ENCODE peak calls at places on chromosomes 13 and 19, in ten cellular contexts. One of them, this sample, is unnamed.

GRCh38 chr13:95676100-95676774 is 702 bp upstream of the DNAJC3 start:
- ATAC-seq in activated CD4-positive, alpha-beta T cell treated with anti-CD3 and anti-CD28 coated beads for 36 hours: peak; percentile 1
- ATAC-seq in left colon: peak; percentile 23
- ATAC-seq in psoas muscle: peak; percentile 49
- ATAC-seq in natural killer cell: no peak
- ATAC-seq in activated naive CD4-positive, alpha-beta T cell treated with anti-CD3 and anti-CD28 coated beads, Interleukin-2, amount 50 U/mL, for 72 hours: no peak
- ATAC-seq in A549: peak; percentile 15
- ATAC-seq in CD8-positive, alpha-beta T cell: no peak
- ATAC-seq in effector memory CD8-positive, alpha-beta T cell: peak; percentile 9
- ATAC-seq in activated CD8-positive, alpha-beta memory T cell treated with anti-CD3 and anti-CD28 coated beads, Interleukin-2, amount 10 ng/mL, durations not matched to agents 7 days and 5 days: no peak
- ATAC-seq in this sample: no peak

GRCh38 chr13:23456437-23456836 is 22.9 kb upstream of the SACS start:
- ATAC-seq in activated naive CD4-positive, alpha-beta T cell treated with anti-CD3 and anti-CD28 coated beads, Interleukin-2, amount 50 U/mL, for 72 hours: no peak
- ATAC-seq in psoas muscle: peak; percentile 27
- ATAC-seq in effector memory CD8-positive, alpha-beta T cell: no peak
- ATAC-seq in activated CD8-positive, alpha-beta memory T cell treated with anti-CD3 and anti-CD28 coated beads, Interleukin-2, amount 10 ng/mL, durations not matched to agents 7 days and 5 days: no peak
- ATAC-seq in natural killer cell: no peak
- ATAC-seq in CD8-positive, alpha-beta T cell: no peak
- ATAC-seq in left colon: no peak
- ATAC-seq in activated CD4-positive, alpha-beta T cell treated with anti-CD3 and anti-CD28 coated beads for 36 hours: no peak
- ATAC-seq in A549: no peak
- ATAC-seq in this sample: no peak

GRCh38 chr19:9885077-9885552 is 50.0 kb downstream of the PIN1 start:
- ATAC-seq in A549: peak; percentile 64
- ATAC-seq in left colon: no peak
- ATAC-seq in effector memory CD8-positive, alpha-beta T cell: no peak
- ATAC-seq in activated naive CD4-positive, alpha-beta T cell treated with anti-CD3 and anti-CD28 coated beads, Interleukin-2, amount 50 U/mL, for 72 hours: no peak
- ATAC-seq in activated CD8-positive, alpha-beta memory T cell treated with anti-CD3 and anti-CD28 coated beads, Interleukin-2, amount 10 ng/mL, durations not matched to agents 7 days and 5 days: no peak
- ATAC-seq in CD8-positive, alpha-beta T cell: no peak
- ATAC-seq in natural killer cell: no peak
- ATAC-seq in activated CD4-positive, alpha-beta T cell treated with anti-CD3 and anti-CD28 coated beads for 36 hours: no peak
- ATAC-seq in psoas muscle: peak; percentile 57
- ATAC-seq in this sample: no peak

GRCh38 chr19:35618857-35619256 is 6.3 kb downstream of the HAUS5 start:
- ATAC-seq in effector memory CD8-positive, alpha-beta T cell: no peak
- ATAC-seq in psoas muscle: no peak
- ATAC-seq in left colon: no peak
- ATAC-seq in activated naive CD4-positive, alpha-beta T cell treated with anti-CD3 and anti-CD28 coated beads, Interleukin-2, amount 50 U/mL, for 72 hours: no peak
- ATAC-seq in natural killer cell: no peak
- ATAC-seq in CD8-positive, alpha-beta T cell: no peak
- ATAC-seq in activated CD8-positive, alpha-beta memory T cell treated with anti-CD3 and anti-CD28 coated beads, Interleukin-2, amount 10 ng/mL, durations not matched to agents 7 days and 5 days: no peak
- ATAC-seq in A549: peak; percentile 81
- ATAC-seq in activated CD4-positive, alpha-beta T cell treated with anti-CD3 and anti-CD28 coated beads for 36 hours: no peak
- ATAC-seq in this sample: no peak

GRCh38 chr13:101515504-101515903 is 63.0 kb downstream of the ITGBL1 start:
- ATAC-seq in CD8-positive, alpha-beta T cell: no peak
- ATAC-seq in activated naive CD4-positive, alpha-beta T cell treated with anti-CD3 and anti-CD28 coated beads, Interleukin-2, amount 50 U/mL, for 72 hours: peak; percentile 59
- ATAC-seq in activated CD4-positive, alpha-beta T cell treated with anti-CD3 and anti-CD28 coated beads for 36 hours: no peak
- ATAC-seq in psoas muscle: no peak
- ATAC-seq in natural killer cell: no peak
- ATAC-seq in left colon: no peak
- ATAC-seq in A549: no peak
- ATAC-seq in activated CD8-positive, alpha-beta memory T cell treated with anti-CD3 and anti-CD28 coated beads, Interleukin-2, amount 10 ng/mL, durations not matched to agents 7 days and 5 days: peak; percentile 64
- ATAC-seq in effector memory CD8-positive, alpha-beta T cell: no peak
- ATAC-seq in this sample: no peak

GRCh38 chr19:7922841-7923205 is 2.7 kb downstream of the SNAPC2 start:
- ATAC-seq in effector memory CD8-positive, alpha-beta T cell: no peak
- ATAC-seq in activated naive CD4-positive, alpha-beta T cell treated with anti-CD3 and anti-CD28 coated beads, Interleukin-2, amount 50 U/mL, for 72 hours: no peak
- ATAC-seq in left colon: no peak
- ATAC-seq in psoas muscle: no peak
- ATAC-seq in activated CD8-positive, alpha-beta memory T cell treated with anti-CD3 and anti-CD28 coated beads, Interleukin-2, amount 10 ng/mL, durations not matched to agents 7 days and 5 days: no peak
- ATAC-seq in activated CD4-positive, alpha-beta T cell treated with anti-CD3 and anti-CD28 coated beads for 36 hours: no peak
- ATAC-seq in natural killer cell: no peak
- ATAC-seq in CD8-positive, alpha-beta T cell: no peak
- ATAC-seq in A549: no peak
- ATAC-seq in this sample: no peak

GRCh38 chr19:5470264-5470671 is 15.1 kb downstream of the ZNRF4 start:
- ATAC-seq in natural killer cell: no peak
- ATAC-seq in CD8-positive, alpha-beta T cell: no peak
- ATAC-seq in activated CD4-positive, alpha-beta T cell treated with anti-CD3 and anti-CD28 coated beads for 36 hours: no peak
- ATAC-seq in A549: peak; percentile 40
- ATAC-seq in activated CD8-positive, alpha-beta memory T cell treated with anti-CD3 and anti-CD28 coated beads, Interleukin-2, amount 10 ng/mL, durations not matched to agents 7 days and 5 days: no peak
- ATAC-seq in left colon: peak; percentile 82
- ATAC-seq in activated naive CD4-positive, alpha-beta T cell treated with anti-CD3 and anti-CD28 coated beads, Interleukin-2, amount 50 U/mL, for 72 hours: no peak
- ATAC-seq in effector memory CD8-positive, alpha-beta T cell: no peak
- ATAC-seq in psoas muscle: no peak
- ATAC-seq in this sample: peak; percentile 87

GRCh38 chr13:55090612-55091011 is 2050.1 kb upstream of the PRR20A start:
- ATAC-seq in psoas muscle: no peak
- ATAC-seq in activated naive CD4-positive, alpha-beta T cell treated with anti-CD3 and anti-CD28 coated beads, Interleukin-2, amount 50 U/mL, for 72 hours: no peak
- ATAC-seq in CD8-positive, alpha-beta T cell: no peak
- ATAC-seq in A549: no peak
- ATAC-seq in effector memory CD8-positive, alpha-beta T cell: no peak
- ATAC-seq in activated CD8-positive, alpha-beta memory T cell treated with anti-CD3 and anti-CD28 coated beads, Interleukin-2, amount 10 ng/mL, durations not matched to agents 7 days and 5 days: no peak
- ATAC-seq in left colon: no peak
- ATAC-seq in natural killer cell: no peak
- ATAC-seq in activated CD4-positive, alpha-beta T cell treated with anti-CD3 and anti-CD28 coated beads for 36 hours: no peak
- ATAC-seq in this sample: no peak

GRCh38 chr13:20616059-20616797 is 49.3 kb downstream of the IFT88 start:
- ATAC-seq in A549: peak; percentile 81
- ATAC-seq in psoas muscle: no peak
- ATAC-seq in activated CD8-positive, alpha-beta memory T cell treated with anti-CD3 and anti-CD28 coated beads, Interleukin-2, amount 10 ng/mL, durations not matched to agents 7 days and 5 days: no peak
- ATAC-seq in effector memory CD8-positive, alpha-beta T cell: no peak
- ATAC-seq in activated CD4-positive, alpha-beta T cell treated with anti-CD3 and anti-CD28 coated beads for 36 hours: no peak
- ATAC-seq in natural killer cell: no peak
- ATAC-seq in left colon: peak; percentile 67
- ATAC-seq in CD8-positive, alpha-beta T cell: no peak
- ATAC-seq in activated naive CD4-positive, alpha-beta T cell treated with anti-CD3 and anti-CD28 coated beads, Interleukin-2, amount 50 U/mL, for 72 hours: no peak
- ATAC-seq in this sample: no peak

GRCh38 chr19:35142531-35143230 is 374 bp upstream of the FXYD7 start:
- ATAC-seq in left colon: no peak
- ATAC-seq in activated CD4-positive, alpha-beta T cell treated with anti-CD3 and anti-CD28 coated beads for 36 hours: no peak
- ATAC-seq in psoas muscle: no peak
- ATAC-seq in effector memory CD8-positive, alpha-beta T cell: peak; percentile 40
- ATAC-seq in activated naive CD4-positive, alpha-beta T cell treated with anti-CD3 and anti-CD28 coated beads, Interleukin-2, amount 50 U/mL, for 72 hours: peak; percentile 25
- ATAC-seq in natural killer cell: peak; percentile 64
- ATAC-seq in activated CD8-positive, alpha-beta memory T cell treated with anti-CD3 and anti-CD28 coated beads, Interleukin-2, amount 10 ng/mL, durations not matched to agents 7 days and 5 days: peak; percentile 24
- ATAC-seq in A549: peak; percentile 52
- ATAC-seq in CD8-positive, alpha-beta T cell: peak; percentile 34
- ATAC-seq in this sample: peak; percentile 4

GRCh38 chr13:57588639-57589038 is 42.9 kb upstream of the PCDH17 start:
- ATAC-seq in natural killer cell: no peak
- ATAC-seq in left colon: no peak
- ATAC-seq in activated CD8-positive, alpha-beta memory T cell treated with anti-CD3 and anti-CD28 coated beads, Interleukin-2, amount 10 ng/mL, durations not matched to agents 7 days and 5 days: no peak
- ATAC-seq in activated CD4-positive, alpha-beta T cell treated with anti-CD3 and anti-CD28 coated beads for 36 hours: no peak
- ATAC-seq in activated naive CD4-positive, alpha-beta T cell treated with anti-CD3 and anti-CD28 coated beads, Interleukin-2, amount 50 U/mL, for 72 hours: no peak
- ATAC-seq in psoas muscle: no peak
- ATAC-seq in effector memory CD8-positive, alpha-beta T cell: no peak
- ATAC-seq in A549: no peak
- ATAC-seq in CD8-positive, alpha-beta T cell: no peak
- ATAC-seq in this sample: no peak

GRCh38 chr19:3899531-3900294 is 19.2 kb downstream of the ATCAY start:
- ATAC-seq in activated CD4-positive, alpha-beta T cell treated with anti-CD3 and anti-CD28 coated beads for 36 hours: no peak
- ATAC-seq in activated CD8-positive, alpha-beta memory T cell treated with anti-CD3 and anti-CD28 coated beads, Interleukin-2, amount 10 ng/mL, durations not matched to agents 7 days and 5 days: no peak
- ATAC-seq in effector memory CD8-positive, alpha-beta T cell: no peak
- ATAC-seq in A549: no peak
- ATAC-seq in CD8-positive, alpha-beta T cell: no peak
- ATAC-seq in activated naive CD4-positive, alpha-beta T cell treated with anti-CD3 and anti-CD28 coated beads, Interleukin-2, amount 50 U/mL, for 72 hours: no peak
- ATAC-seq in left colon: peak; percentile 41
- ATAC-seq in natural killer cell: no peak
- ATAC-seq in psoas muscle: no peak
- ATAC-seq in this sample: no peak

GRCh38 chr13:41139296-41139966 is 6.8 kb upstream of the KBTBD6 start:
- ATAC-seq in A549: no peak
- ATAC-seq in natural killer cell: no peak
- ATAC-seq in activated CD8-positive, alpha-beta memory T cell treated with anti-CD3 and anti-CD28 coated beads, Interleukin-2, amount 10 ng/mL, durations not matched to agents 7 days and 5 days: no peak
- ATAC-seq in activated CD4-positive, alpha-beta T cell treated with anti-CD3 and anti-CD28 coated beads for 36 hours: peak; percentile 39
- ATAC-seq in effector memory CD8-positive, alpha-beta T cell: no peak
- ATAC-seq in psoas muscle: no peak
- ATAC-seq in CD8-positive, alpha-beta T cell: no peak
- ATAC-seq in left colon: no peak
- ATAC-seq in activated naive CD4-positive, alpha-beta T cell treated with anti-CD3 and anti-CD28 coated beads, Interleukin-2, amount 50 U/mL, for 72 hours: no peak
- ATAC-seq in this sample: no peak

GRCh38 chr13:61276401-61276800 is 139.2 kb downstream of the PCDH20 start:
- ATAC-seq in CD8-positive, alpha-beta T cell: no peak
- ATAC-seq in psoas muscle: no peak
- ATAC-seq in A549: no peak
- ATAC-seq in activated CD8-positive, alpha-beta memory T cell treated with anti-CD3 and anti-CD28 coated beads, Interleukin-2, amount 10 ng/mL, durations not matched to agents 7 days and 5 days: no peak
- ATAC-seq in effector memory CD8-positive, alpha-beta T cell: no peak
- ATAC-seq in left colon: no peak
- ATAC-seq in natural killer cell: no peak
- ATAC-seq in activated naive CD4-positive, alpha-beta T cell treated with anti-CD3 and anti-CD28 coated beads, Interleukin-2, amount 50 U/mL, for 72 hours: no peak
- ATAC-seq in activated CD4-positive, alpha-beta T cell treated with anti-CD3 and anti-CD28 coated beads for 36 hours: no peak
- ATAC-seq in this sample: no peak

GRCh38 chr13:47480121-47480520 is 521.0 kb downstream of the SUCLA2 start:
- ATAC-seq in activated naive CD4-positive, alpha-beta T cell treated with anti-CD3 and anti-CD28 coated beads, Interleukin-2, amount 50 U/mL, for 72 hours: no peak
- ATAC-seq in A549: no peak
- ATAC-seq in activated CD8-positive, alpha-beta memory T cell treated with anti-CD3 and anti-CD28 coated beads, Interleukin-2, amount 10 ng/mL, durations not matched to agents 7 days and 5 days: no peak
- ATAC-seq in activated CD4-positive, alpha-beta T cell treated with anti-CD3 and anti-CD28 coated beads for 36 hours: no peak
- ATAC-seq in psoas muscle: no peak
- ATAC-seq in natural killer cell: no peak
- ATAC-seq in effector memory CD8-positive, alpha-beta T cell: no peak
- ATAC-seq in left colon: no peak
- ATAC-seq in CD8-positive, alpha-beta T cell: no peak
- ATAC-seq in this sample: no peak

GRCh38 chr13:75836441-75836840 is 200.3 kb downstream of the LMO7 start:
- ATAC-seq in A549: no peak
- ATAC-seq in natural killer cell: no peak
- ATAC-seq in left colon: peak; percentile 87
- ATAC-seq in activated naive CD4-positive, alpha-beta T cell treated with anti-CD3 and anti-CD28 coated beads, Interleukin-2, amount 50 U/mL, for 72 hours: no peak
- ATAC-seq in activated CD4-positive, alpha-beta T cell treated with anti-CD3 and anti-CD28 coated beads for 36 hours: no peak
- ATAC-seq in psoas muscle: peak; percentile 70
- ATAC-seq in activated CD8-positive, alpha-beta memory T cell treated with anti-CD3 and anti-CD28 coated beads, Interleukin-2, amount 10 ng/mL, durations not matched to agents 7 days and 5 days: no peak
- ATAC-seq in CD8-positive, alpha-beta T cell: no peak
- ATAC-seq in effector memory CD8-positive, alpha-beta T cell: no peak
- ATAC-seq in this sample: peak; percentile 87

GRCh38 chr19:3025516-3025890 is 3.6 kb downstream of the TLE2 start:
- ATAC-seq in activated CD8-positive, alpha-beta memory T cell treated with anti-CD3 and anti-CD28 coated beads, Interleukin-2, amount 10 ng/mL, durations not matched to agents 7 days and 5 days: no peak
- ATAC-seq in effector memory CD8-positive, alpha-beta T cell: no peak
- ATAC-seq in CD8-positive, alpha-beta T cell: no peak
- ATAC-seq in A549: no peak
- ATAC-seq in psoas muscle: no peak
- ATAC-seq in left colon: peak; percentile 63
- ATAC-seq in activated CD4-positive, alpha-beta T cell treated with anti-CD3 and anti-CD28 coated beads for 36 hours: no peak
- ATAC-seq in activated naive CD4-positive, alpha-beta T cell treated with anti-CD3 and anti-CD28 coated beads, Interleukin-2, amount 50 U/mL, for 72 hours: no peak
- ATAC-seq in natural killer cell: no peak
- ATAC-seq in this sample: no peak

GRCh38 chr19:39083983-39084731 is at the start of gene ACP7:
- ATAC-seq in A549: peak; percentile 45
- ATAC-seq in natural killer cell: peak; percentile 66
- ATAC-seq in effector memory CD8-positive, alpha-beta T cell: peak; percentile 79
- ATAC-seq in left colon: no peak
- ATAC-seq in activated naive CD4-positive, alpha-beta T cell treated with anti-CD3 and anti-CD28 coated beads, Interleukin-2, amount 50 U/mL, for 72 hours: peak; percentile 64
- ATAC-seq in psoas muscle: no peak
- ATAC-seq in CD8-positive, alpha-beta T cell: peak; percentile 63
- ATAC-seq in activated CD8-positive, alpha-beta memory T cell treated with anti-CD3 and anti-CD28 coated beads, Interleukin-2, amount 10 ng/mL, durations not matched to agents 7 days and 5 days: peak; percentile 45
- ATAC-seq in activated CD4-positive, alpha-beta T cell treated with anti-CD3 and anti-CD28 coated beads for 36 hours: peak; percentile 64
- ATAC-seq in this sample: peak; percentile 65

GRCh38 chr19:50252111-50252886 is 48.9 kb downstream of the MYH14 start:
- ATAC-seq in natural killer cell: no peak
- ATAC-seq in activated naive CD4-positive, alpha-beta T cell treated with anti-CD3 and anti-CD28 coated beads, Interleukin-2, amount 50 U/mL, for 72 hours: no peak
- ATAC-seq in activated CD8-positive, alpha-beta memory T cell treated with anti-CD3 and anti-CD28 coated beads, Interleukin-2, amount 10 ng/mL, durations not matched to agents 7 days and 5 days: no peak
- ATAC-seq in A549: peak; percentile 68
- ATAC-seq in effector memory CD8-positive, alpha-beta T cell: no peak
- ATAC-seq in left colon: peak; percentile 53
- ATAC-seq in CD8-positive, alpha-beta T cell: no peak
- ATAC-seq in psoas muscle: peak; percentile 51
- ATAC-seq in activated CD4-positive, alpha-beta T cell treated with anti-CD3 and anti-CD28 coated beads for 36 hours: no peak
- ATAC-seq in this sample: peak; percentile 54

GRCh38 chr13:76663941-76664340 is 222.3 kb downstream of the KCTD12 start:
- ATAC-seq in activated naive CD4-positive, alpha-beta T cell treated with anti-CD3 and anti-CD28 coated beads, Interleukin-2, amount 50 U/mL, for 72 hours: no peak
- ATAC-seq in left colon: no peak
- ATAC-seq in CD8-positive, alpha-beta T cell: no peak
- ATAC-seq in A549: no peak
- ATAC-seq in activated CD8-positive, alpha-beta memory T cell treated with anti-CD3 and anti-CD28 coated beads, Interleukin-2, amount 10 ng/mL, durations not matched to agents 7 days and 5 days: no peak
- ATAC-seq in effector memory CD8-positive, alpha-beta T cell: no peak
- ATAC-seq in natural killer cell: no peak
- ATAC-seq in activated CD4-positive, alpha-beta T cell treated with anti-CD3 and anti-CD28 coated beads for 36 hours: no peak
- ATAC-seq in psoas muscle: peak; percentile 56
- ATAC-seq in this sample: no peak

GRCh38 chr19:37855098-37855497 is 51.3 kb downstream of the WDR87 start:
- ATAC-seq in activated naive CD4-positive, alpha-beta T cell treated with anti-CD3 and anti-CD28 coated beads, Interleukin-2, amount 50 U/mL, for 72 hours: peak; percentile 32
- ATAC-seq in CD8-positive, alpha-beta T cell: no peak
- ATAC-seq in A549: no peak
- ATAC-seq in effector memory CD8-positive, alpha-beta T cell: no peak
- ATAC-seq in psoas muscle: no peak
- ATAC-seq in activated CD8-positive, alpha-beta memory T cell treated with anti-CD3 and anti-CD28 coated beads, Interleukin-2, amount 10 ng/mL, durations not matched to agents 7 days and 5 days: no peak
- ATAC-seq in activated CD4-positive, alpha-beta T cell treated with anti-CD3 and anti-CD28 coated beads for 36 hours: peak; percentile 58
- ATAC-seq in natural killer cell: no peak
- ATAC-seq in left colon: no peak
- ATAC-seq in this sample: peak; percentile 46

GRCh38 chr13:97295279-97296182 is 73.4 kb downstream of the MBNL2 start:
- ATAC-seq in psoas muscle: no peak
- ATAC-seq in natural killer cell: no peak
- ATAC-seq in effector memory CD8-positive, alpha-beta T cell: no peak
- ATAC-seq in CD8-positive, alpha-beta T cell: no peak
- ATAC-seq in A549: peak; percentile 75
- ATAC-seq in activated CD4-positive, alpha-beta T cell treated with anti-CD3 and anti-CD28 coated beads for 36 hours: no peak
- ATAC-seq in activated naive CD4-positive, alpha-beta T cell treated with anti-CD3 and anti-CD28 coated beads, Interleukin-2, amount 50 U/mL, for 72 hours: peak; percentile 32
- ATAC-seq in activated CD8-positive, alpha-beta memory T cell treated with anti-CD3 and anti-CD28 coated beads, Interleukin-2, amount 10 ng/mL, durations not matched to agents 7 days and 5 days: no peak
- ATAC-seq in left colon: no peak
- ATAC-seq in this sample: peak; percentile 73

GRCh38 chr13:26037302-26037701 is 14.5 kb downstream of the SHISA2 start:
- ATAC-seq in natural killer cell: no peak
- ATAC-seq in effector memory CD8-positive, alpha-beta T cell: no peak
- ATAC-seq in CD8-positive, alpha-beta T cell: peak; percentile 46
- ATAC-seq in activated CD4-positive, alpha-beta T cell treated with anti-CD3 and anti-CD28 coated beads for 36 hours: peak; percentile 39
- ATAC-seq in activated CD8-positive, alpha-beta memory T cell treated with anti-CD3 and anti-CD28 coated beads, Interleukin-2, amount 10 ng/mL, durations not matched to agents 7 days and 5 days: no peak
- ATAC-seq in psoas muscle: peak; percentile 61
- ATAC-seq in A549: peak; percentile 60
- ATAC-seq in activated naive CD4-positive, alpha-beta T cell treated with anti-CD3 and anti-CD28 coated beads, Interleukin-2, amount 50 U/mL, for 72 hours: peak; percentile 56
- ATAC-seq in left colon: no peak
- ATAC-seq in this sample: peak; percentile 33

GRCh38 chr13:45936621-45937020 is 85.1 kb upstream of the SIAH3 start:
- ATAC-seq in natural killer cell: no peak
- ATAC-seq in activated CD8-positive, alpha-beta memory T cell treated with anti-CD3 and anti-CD28 coated beads, Interleukin-2, amount 10 ng/mL, durations not matched to agents 7 days and 5 days: no peak
- ATAC-seq in effector memory CD8-positive, alpha-beta T cell: no peak
- ATAC-seq in activated naive CD4-positive, alpha-beta T cell treated with anti-CD3 and anti-CD28 coated beads, Interleukin-2, amount 50 U/mL, for 72 hours: no peak
- ATAC-seq in activated CD4-positive, alpha-beta T cell treated with anti-CD3 and anti-CD28 coated beads for 36 hours: no peak
- ATAC-seq in left colon: no peak
- ATAC-seq in psoas muscle: no peak
- ATAC-seq in CD8-positive, alpha-beta T cell: no peak
- ATAC-seq in A549: no peak
- ATAC-seq in this sample: no peak

GRCh38 chr13:49828452-49828851 is 36.0 kb upstream of the KPNA3 start:
- ATAC-seq in effector memory CD8-positive, alpha-beta T cell: no peak
- ATAC-seq in left colon: no peak
- ATAC-seq in activated CD4-positive, alpha-beta T cell treated with anti-CD3 and anti-CD28 coated beads for 36 hours: no peak
- ATAC-seq in CD8-positive, alpha-beta T cell: no peak
- ATAC-seq in activated naive CD4-positive, alpha-beta T cell treated with anti-CD3 and anti-CD28 coated beads, Interleukin-2, amount 50 U/mL, for 72 hours: no peak
- ATAC-seq in activated CD8-positive, alpha-beta memory T cell treated with anti-CD3 and anti-CD28 coated beads, Interleukin-2, amount 10 ng/mL, durations not matched to agents 7 days and 5 days: no peak
- ATAC-seq in A549: peak; percentile 47
- ATAC-seq in natural killer cell: no peak
- ATAC-seq in psoas muscle: no peak
- ATAC-seq in this sample: peak; percentile 71

GRCh38 chr19:33628921-33629825 is 7.4 kb downstream of the CHST8 start:
- ATAC-seq in A549: peak; percentile 11
- ATAC-seq in effector memory CD8-positive, alpha-beta T cell: no peak
- ATAC-seq in left colon: no peak
- ATAC-seq in activated CD8-positive, alpha-beta memory T cell treated with anti-CD3 and anti-CD28 coated beads, Interleukin-2, amount 10 ng/mL, durations not matched to agents 7 days and 5 days: no peak
- ATAC-seq in activated naive CD4-positive, alpha-beta T cell treated with anti-CD3 and anti-CD28 coated beads, Interleukin-2, amount 50 U/mL, for 72 hours: no peak
- ATAC-seq in psoas muscle: no peak
- ATAC-seq in CD8-positive, alpha-beta T cell: no peak
- ATAC-seq in activated CD4-positive, alpha-beta T cell treated with anti-CD3 and anti-CD28 coated beads for 36 hours: no peak
- ATAC-seq in natural killer cell: no peak
- ATAC-seq in this sample: no peak

GRCh38 chr19:49997709-49998108 is 27.5 kb downstream of the VRK3 start:
- ATAC-seq in activated naive CD4-positive, alpha-beta T cell treated with anti-CD3 and anti-CD28 coated beads, Interleukin-2, amount 50 U/mL, for 72 hours: peak; percentile 82
- ATAC-seq in psoas muscle: peak; percentile 76
- ATAC-seq in left colon: peak; percentile 71
- ATAC-seq in activated CD8-positive, alpha-beta memory T cell treated with anti-CD3 and anti-CD28 coated beads, Interleukin-2, amount 10 ng/mL, durations not matched to agents 7 days and 5 days: peak; percentile 51
- ATAC-seq in activated CD4-positive, alpha-beta T cell treated with anti-CD3 and anti-CD28 coated beads for 36 hours: peak; percentile 90
- ATAC-seq in natural killer cell: no peak
- ATAC-seq in effector memory CD8-positive, alpha-beta T cell: peak; percentile 56
- ATAC-seq in CD8-positive, alpha-beta T cell: peak; percentile 64
- ATAC-seq in A549: peak; percentile 95
- ATAC-seq in this sample: peak; percentile 21

This sample was measured in esophagus mucosa.